ENCODE peak calls at places on chromosomes 1 and 21, in seven cellular contexts. J is heart left ventricle, C is stomach, Q is testis, F is endodermal cell, B is IMR-90, T is esophagus muscularis mucosa. S is an unnamed sample.

GRCh38 chr1:164609084-164609483 is 50.1 kb downstream of the PBX1 start:
- DNase-seq in B (no peak), J (no peak), Q (no peak), F (no peak), C (no peak), T (no peak), S (no peak)

GRCh38 chr1:117572546-117572945 is 33.3 kb upstream of the TENT5C start:
- DNase-seq in Q (no peak), C (peak), B (no peak), F (peak), T (no peak), J (no peak), S (peak)

GRCh38 chr21:34558960-34559631 is 47.1 kb upstream of the KCNE1 start:
- DNase-seq in Q (no peak), F (no peak), T (no peak), J (no peak), B (peak), C (no peak), S (no peak)

GRCh38 chr1:16115468-16116363 is 40.2 kb downstream of the EPHA2 start:
- DNase-seq in B (no peak), Q (no peak), C (no peak), J (no peak), T (no peak), F (peak), S (no peak)

GRCh38 chr1:225765982-225766674 is 11.5 kb upstream of the SRP9 start:
- DNase-seq in Q (no peak), J (no peak), C (peak), T (no peak), B (no peak), F (no peak), S (no peak)

GRCh38 chr1:43383449-43383848 is 6.2 kb downstream of the MED8 start:
- DNase-seq in C (no peak), Q (no peak), T (no peak), B (no peak), J (no peak), F (no peak), S (no peak)

GRCh38 chr1:177278626-177279390 is 108.0 kb downstream of the BRINP2 start:
- DNase-seq in F (peak), Q (no peak), C (no peak), B (peak), T (peak), J (no peak), S (no peak)

GRCh38 chr1:202551683-202552082 is 158.6 kb downstream of the SYT2 start:
- DNase-seq in T (no peak), C (no peak), F (no peak), Q (peak), B (no peak), J (no peak), S (peak)

GRCh38 chr1:159996653-159997052 is 35.1 kb downstream of the PIGM start:
- DNase-seq in C (no peak), F (no peak), J (no peak), Q (no peak), B (peak), T (peak), S (no peak)

GRCh38 chr1:174262747-174263241 is 103.5 kb downstream of the RABGAP1L start:
- DNase-seq in Q (no peak), T (no peak), J (no peak), B (peak), F (peak), C (no peak), S (no peak)

GRCh38 chr1:218380125-218380977 is 35.2 kb downstream of the TGFB2 start:
- DNase-seq in C (peak), B (peak), Q (peak), F (no peak), T (no peak), J (no peak), S (no peak)

GRCh38 chr1:91120915-91121314 is 99.1 kb upstream of the ZNF644 start:
- DNase-seq in J (no peak), T (no peak), C (no peak), F (peak), B (peak), Q (no peak), S (no peak)

GRCh38 chr1:11130406-11130805 is 30.7 kb upstream of the EXOSC10 start:
- DNase-seq in J (no peak), F (no peak), C (no peak), Q (no peak), T (no peak), B (no peak), S (no peak)

GRCh38 chr1:155964193-155964592 is 14.2 kb downstream of the ARHGEF2 start:
- DNase-seq in C (no peak), B (no peak), T (no peak), Q (no peak), J (no peak), F (no peak), S (no peak)

GRCh38 chr1:93148001-93148400 is 32.2 kb downstream of the TMED5 start:
- DNase-seq in T (no peak), J (no peak), F (no peak), Q (no peak), C (no peak), B (peak), S (no peak)

GRCh38 chr1:25431495-25432363 is 1.0 kb downstream of the MACO1 start:
- DNase-seq in C (no peak), J (peak), B (no peak), F (no peak), T (no peak), Q (peak), S (no peak)

GRCh38 chr1:3431686-3432085 is 22.8 kb upstream of the ARHGEF16 start:
- DNase-seq in C (no peak), Q (no peak), J (peak), B (no peak), T (no peak), F (no peak), S (no peak)
- TF ChIP-seq CTCF in C (no peak), Q (no peak), J (no peak), B (no peak), T (no peak), F (no peak), S (no peak)

DNA sequence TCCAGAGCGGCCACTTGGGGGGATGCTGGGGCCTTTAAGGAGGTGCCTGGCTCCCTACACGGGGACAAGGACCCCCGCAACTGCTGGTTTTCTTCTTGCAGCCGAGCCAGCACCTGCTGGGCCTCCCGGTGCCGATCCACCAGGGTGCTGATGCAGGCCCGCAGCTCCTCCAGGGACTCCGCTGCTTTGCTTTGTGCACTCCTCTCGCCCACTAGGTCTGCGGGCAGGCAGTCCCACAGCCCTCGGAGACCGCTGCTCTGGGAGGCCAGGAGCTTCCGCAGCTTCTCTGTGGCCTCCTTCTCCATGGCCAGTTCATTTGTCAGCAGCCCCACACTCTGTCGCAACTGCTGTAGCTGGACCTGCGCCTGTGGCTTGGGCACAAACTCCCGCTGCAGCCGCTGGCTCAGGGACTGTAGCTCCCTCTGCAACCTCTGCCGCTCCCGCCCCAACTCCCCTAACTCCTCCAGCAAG is 13.2 kb downstream of the ANKRD35 start:
- DNase-seq in C (peak), B (peak), J (peak), T (no peak), F (peak), Q (peak), S (peak)
- H3K27ac ChIP-seq in C (peak), B (peak), J (peak), T (peak), F (no peak), Q (peak), S (peak)

GRCh38 chr1:99648107-99648506 is 2.2 kb downstream of the PALMD start:
- DNase-seq in T (no peak), F (peak), C (no peak), Q (peak), J (peak), B (no peak), S (no peak)
- TF ChIP-seq CTCF in T (peak), F (peak), C (peak), Q (peak), J (peak), B (no peak), S (no peak)

GRCh38 chr1:184035719-184036516 is 1.6 kb downstream of the COLGALT2 start:
- DNase-seq in F (no peak), Q (no peak), J (peak), T (no peak), C (no peak), B (no peak), S (no peak)
- H3K27ac ChIP-seq in F (no peak), Q (no peak), J (peak), T (peak), C (no peak), B (no peak), S (peak)

DNA sequence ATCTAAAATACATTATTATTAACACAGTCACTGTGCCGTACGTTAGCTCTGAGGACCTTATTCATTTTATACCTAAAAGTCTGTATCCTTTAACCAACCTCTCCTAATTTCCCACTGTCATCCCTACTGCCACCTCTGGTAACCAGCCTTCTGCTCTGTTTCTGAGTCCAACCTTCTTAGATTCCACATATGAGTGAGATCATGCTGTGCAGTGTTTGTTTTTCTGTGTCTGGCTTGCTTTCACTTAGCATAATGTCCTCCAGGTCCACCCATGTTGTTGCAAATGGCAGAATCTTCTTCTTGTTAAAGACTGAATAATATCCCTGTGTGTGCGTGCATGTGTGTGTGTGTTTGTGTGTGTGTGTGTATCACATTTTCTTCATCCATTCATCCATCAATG is 64.2 kb downstream of the ETS2 start:
- DNase-seq in C (no peak), J (no peak), Q (no peak), T (no peak), B (peak), F (no peak), S (no peak)
- TF ChIP-seq CTCF in C (no peak), J (no peak), Q (no peak), T (no peak), B (peak), F (peak), S (peak)

DNA sequence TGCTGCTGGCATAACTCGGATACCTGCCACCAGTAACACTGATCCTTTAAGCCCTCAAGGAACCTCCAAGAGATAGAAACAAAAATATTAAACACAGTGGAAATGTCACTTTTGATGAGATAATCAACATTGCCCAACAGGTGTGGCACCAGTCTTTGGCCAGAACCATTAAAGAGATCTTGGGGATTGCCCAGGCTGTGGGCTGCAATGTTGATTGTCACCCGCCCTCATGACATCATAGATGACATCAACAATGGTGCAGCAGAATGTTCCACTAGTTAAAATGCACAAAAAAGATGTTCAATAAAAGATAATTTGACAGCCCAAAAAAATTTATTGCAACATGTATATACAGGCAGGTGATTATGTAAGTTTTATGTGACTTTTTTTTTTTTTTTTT is 20.2 kb upstream of the ZMYM1 start:
- DNase-seq in J (no peak), T (no peak), C (no peak), Q (no peak), B (no peak), F (no peak), S (no peak)
- H3K27ac ChIP-seq in J (no peak), T (no peak), C (no peak), Q (no peak), B (no peak), F (no peak), S (no peak)

GRCh38 chr1:14435368-14436023 is 163.0 kb upstream of the KAZN start:
- DNase-seq in F (peak), J (no peak), T (no peak), Q (peak), B (no peak), C (no peak), S (no peak)
- TF ChIP-seq CTCF in F (peak), J (no peak), T (no peak), Q (peak), B (no peak), C (no peak), S (no peak)

GRCh38 chr21:33244082-33244780 is 14.5 kb downstream of the IFNAR2 start:
- DNase-seq in F (no peak), J (no peak), Q (no peak), C (no peak), T (no peak), B (no peak), S (no peak)
- H3K27ac ChIP-seq in F (no peak), J (peak), Q (no peak), C (no peak), T (no peak), B (no peak), S (peak)

DNA sequence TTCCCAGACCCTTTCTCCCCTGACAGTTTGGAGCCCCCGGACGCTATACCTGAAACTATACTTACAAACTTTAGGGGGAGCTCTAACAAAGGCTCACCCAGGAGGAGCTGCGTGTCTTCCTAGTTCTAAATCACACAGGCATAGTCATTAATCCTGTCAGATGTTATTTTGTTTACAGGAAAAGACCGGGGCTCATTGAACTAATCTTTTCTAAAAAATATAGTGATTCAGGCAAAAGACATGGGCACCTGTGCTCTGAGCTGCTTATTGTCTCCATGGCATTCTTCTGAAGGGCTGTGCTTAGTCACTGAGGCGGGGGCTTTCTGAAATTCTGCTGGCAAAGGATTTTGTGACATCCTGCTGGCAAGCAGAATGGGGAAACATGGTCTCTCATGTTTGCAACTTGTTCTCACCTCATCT is 1577.0 kb downstream of the NCAM2 start:
- DNase-seq in B (no peak), F (peak), J (no peak), T (no peak), C (no peak), Q (peak), S (no peak)
- TF ChIP-seq CTCF in B (no peak), F (peak), J (peak), T (no peak), C (no peak), Q (peak), S (no peak)

GRCh38 chr1:206521002-206521585 is 13.8 kb downstream of the RASSF5 start:
- DNase-seq in F (no peak), Q (no peak), T (no peak), C (peak), J (peak), B (no peak), S (no peak)
- H3K27ac ChIP-seq in F (no peak), Q (no peak), T (no peak), C (peak), J (no peak), B (no peak), S (no peak)

S was measured in transverse colon.